ENCODE peak calls at places on chromosome 18, in seven cellular contexts. One of them, this sample, is unnamed.

GRCh38 chr18:22605736-22606135 is 188.0 kb upstream of the CTAGE1 start:
- DNase-seq in HCT116: no peak
- DNase-seq in HepG2: no peak
- DNase-seq in SK-N-SH: no peak
- DNase-seq in K562: no peak
- DNase-seq in A549: no peak
- DNase-seq in GM12878: no peak
- DNase-seq in this sample: no peak

GRCh38 chr18:1585881-1586488 is 681.3 kb downstream of the ADCYAP1 start:
- DNase-seq in SK-N-SH: peak; percentile 8
- DNase-seq in K562: peak; percentile 34
- DNase-seq in GM12878: peak; percentile 4
- DNase-seq in A549: peak; percentile 13
- DNase-seq in HepG2: peak; percentile 20
- DNase-seq in HCT116: peak; percentile 32
- DNase-seq in this sample: no peak

GRCh38 chr18:22219568-22220355 is 50.4 kb downstream of the GATA6 start:
- DNase-seq in HepG2: no peak
- DNase-seq in SK-N-SH: no peak
- DNase-seq in A549: no peak
- DNase-seq in K562: no peak
- DNase-seq in GM12878: no peak
- DNase-seq in HCT116: peak; percentile 3
- DNase-seq in this sample: no peak

GRCh38 chr18:395481-396250 is 104.8 kb downstream of the COLEC12 start:
- DNase-seq in HCT116: no peak
- DNase-seq in HepG2: no peak
- DNase-seq in GM12878: no peak
- DNase-seq in K562: no peak
- DNase-seq in A549: no peak
- DNase-seq in SK-N-SH: peak; percentile 70
- DNase-seq in this sample: no peak

GRCh38 chr18:4040391-4041172 is 414.5 kb downstream of the DLGAP1 start:
- DNase-seq in K562: no peak
- DNase-seq in A549: no peak
- DNase-seq in GM12878: peak; percentile 30
- DNase-seq in HCT116: no peak
- DNase-seq in HepG2: no peak
- DNase-seq in SK-N-SH: no peak
- DNase-seq in this sample: no peak

GRCh38 chr18:9535430-9535972 is 60.2 kb downstream of the RALBP1 start:
- DNase-seq in HepG2: peak; percentile 87
- DNase-seq in A549: peak; percentile 34
- DNase-seq in SK-N-SH: peak; percentile 55
- DNase-seq in K562: no peak
- DNase-seq in GM12878: no peak
- DNase-seq in HCT116: no peak
- DNase-seq in this sample: no peak

GRCh38 chr18:32422978-32423740 is 47.5 kb downstream of the GAREM1 start:
- DNase-seq in HCT116: no peak
- DNase-seq in A549: no peak
- DNase-seq in SK-N-SH: no peak
- DNase-seq in HepG2: no peak
- DNase-seq in GM12878: no peak
- DNase-seq in K562: no peak
- DNase-seq in this sample: no peak

GRCh38 chr18:10973579-10974260 is 175.6 kb downstream of the PIEZO2 start:
- DNase-seq in GM12878: no peak
- DNase-seq in K562: no peak
- DNase-seq in HCT116: no peak
- DNase-seq in A549: peak; percentile 0
- DNase-seq in SK-N-SH: no peak
- DNase-seq in HepG2: no peak
- DNase-seq in this sample: peak; percentile 2

DNA sequence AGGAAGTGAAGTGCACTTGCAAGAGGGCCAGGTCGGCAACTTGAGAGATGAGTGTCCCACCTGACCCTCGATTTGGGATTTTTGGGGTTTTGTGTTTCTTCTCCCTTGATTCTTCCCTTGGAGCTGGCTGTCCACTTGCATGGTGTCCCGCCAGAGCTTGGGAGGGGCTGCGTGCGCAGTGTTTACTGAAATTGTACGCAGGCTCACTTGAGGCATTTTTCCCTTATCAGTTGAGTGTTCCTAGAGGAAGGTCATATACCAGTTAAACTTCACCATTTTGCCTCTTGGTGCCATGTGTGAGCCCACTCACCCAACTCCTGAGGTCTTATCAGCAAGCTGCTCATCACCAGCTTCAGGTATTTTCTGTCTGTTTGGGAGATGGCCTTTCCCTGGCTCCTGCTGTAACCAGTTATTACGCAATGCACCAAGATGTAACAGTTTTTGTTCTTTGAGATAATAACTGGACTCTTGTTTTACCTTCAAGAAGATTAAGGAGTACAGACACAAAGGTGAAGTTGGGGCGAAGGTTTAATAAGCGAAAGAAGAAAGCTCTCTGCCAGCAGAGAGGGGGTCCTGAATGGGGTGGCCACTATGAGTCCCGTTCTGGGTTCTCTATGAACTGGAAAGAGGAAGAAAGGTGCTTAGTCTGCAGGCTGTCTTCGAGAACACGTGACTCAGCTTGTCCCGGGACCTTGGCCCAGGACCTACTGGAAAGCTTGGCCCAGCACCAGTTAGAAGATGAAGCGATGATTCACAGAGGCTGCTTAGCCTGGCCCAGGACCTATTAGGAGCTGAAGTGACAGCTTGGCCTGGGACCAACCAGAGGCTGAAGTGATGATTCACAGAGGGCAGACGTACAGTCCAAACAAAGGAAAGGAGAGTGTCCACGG is 21.5 kb upstream of the TXNL4A start:
- DNase-seq in SK-N-SH: no peak
- DNase-seq in K562: peak; percentile 46
- DNase-seq in A549: peak; percentile 82
- DNase-seq in HCT116: peak; percentile 75
- DNase-seq in GM12878: no peak
- DNase-seq in HepG2: no peak
- DNase-seq in this sample: peak; percentile 85
- TF ChIP-seq REST in SK-N-SH: no peak
- TF ChIP-seq REST in K562: no peak
- TF ChIP-seq REST in A549: no peak
- TF ChIP-seq REST in HCT116: no peak
- TF ChIP-seq REST in GM12878: no peak
- TF ChIP-seq REST in HepG2: no peak
- TF ChIP-seq REST in this sample: no peak

GRCh38 chr18:62987859-62988258 is 272.5 kb downstream of the PHLPP1 start:
- DNase-seq in HepG2: no peak
- DNase-seq in GM12878: no peak
- DNase-seq in HCT116: no peak
- DNase-seq in K562: no peak
- DNase-seq in SK-N-SH: no peak
- DNase-seq in A549: no peak
- DNase-seq in this sample: no peak

GRCh38 chr18:62989195-62989594 is 273.9 kb downstream of the PHLPP1 start:
- DNase-seq in GM12878: no peak
- DNase-seq in HCT116: no peak
- DNase-seq in HepG2: no peak
- DNase-seq in K562: no peak
- DNase-seq in SK-N-SH: no peak
- DNase-seq in A549: no peak
- DNase-seq in this sample: no peak

GRCh38 chr18:62987035-62987830 is 271.9 kb downstream of the PHLPP1 start:
- DNase-seq in HepG2: no peak
- DNase-seq in K562: no peak
- DNase-seq in A549: no peak
- DNase-seq in HCT116: no peak
- DNase-seq in SK-N-SH: no peak
- DNase-seq in GM12878: no peak
- DNase-seq in this sample: no peak

GRCh38 chr18:62986490-62986889 is 271.1 kb downstream of the PHLPP1 start:
- DNase-seq in HepG2: no peak
- DNase-seq in A549: no peak
- DNase-seq in GM12878: no peak
- DNase-seq in K562: no peak
- DNase-seq in HCT116: no peak
- DNase-seq in SK-N-SH: no peak
- DNase-seq in this sample: no peak

DNA sequence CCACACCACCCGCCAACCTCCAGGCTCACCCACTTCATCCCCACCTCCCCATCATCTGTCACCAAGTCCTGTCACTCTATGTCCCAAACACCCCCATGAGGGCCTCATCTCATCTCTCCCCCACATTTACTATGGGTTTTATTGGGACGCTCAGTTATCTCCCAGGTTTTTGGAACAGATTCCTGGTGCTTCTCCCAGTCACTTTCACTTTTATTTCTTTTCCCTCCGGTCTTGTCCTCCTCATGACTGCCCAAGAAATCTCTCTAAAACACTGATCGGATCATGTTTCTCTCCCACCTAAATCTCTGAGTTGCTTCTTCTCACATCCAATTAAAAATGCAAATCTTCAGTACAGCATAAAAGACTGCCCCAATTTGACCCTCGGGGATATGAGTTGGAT is 273.1 kb downstream of the PHLPP1 start:
- DNase-seq in K562: no peak
- DNase-seq in HCT116: no peak
- DNase-seq in A549: no peak
- DNase-seq in HepG2: no peak
- DNase-seq in GM12878: no peak
- DNase-seq in SK-N-SH: no peak
- DNase-seq in this sample: no peak
- H3K4me3 ChIP-seq in K562: no peak overlapping the region
- H3K4me3 ChIP-seq in HCT116: no peak overlapping the region
- H3K4me3 ChIP-seq in A549: no peak overlapping the region
- H3K4me3 ChIP-seq in HepG2: peak overlapping the region; percentile 38
- H3K4me3 ChIP-seq in GM12878: no peak overlapping the region
- H3K4me3 ChIP-seq in SK-N-SH: no peak overlapping the region
- H3K4me3 ChIP-seq in this sample: no peak overlapping the region

GRCh38 chr18:14930076-14930475 is 182.1 kb downstream of the ANKRD30B start:
- DNase-seq in HCT116: no peak
- DNase-seq in GM12878: no peak
- DNase-seq in A549: no peak
- DNase-seq in K562: no peak
- DNase-seq in SK-N-SH: no peak
- DNase-seq in HepG2: no peak
- DNase-seq in this sample: no peak

GRCh38 chr18:14936313-14936712 is 188.3 kb downstream of the ANKRD30B start:
- DNase-seq in SK-N-SH: no peak
- DNase-seq in HCT116: no peak
- DNase-seq in K562: no peak
- DNase-seq in HepG2: no peak
- DNase-seq in GM12878: no peak
- DNase-seq in A549: no peak
- DNase-seq in this sample: no peak

GRCh38 chr18:14935210-14935609 is 187.2 kb downstream of the ANKRD30B start:
- DNase-seq in SK-N-SH: no peak
- DNase-seq in A549: no peak
- DNase-seq in HCT116: no peak
- DNase-seq in K562: no peak
- DNase-seq in GM12878: no peak
- DNase-seq in HepG2: no peak
- DNase-seq in this sample: no peak

GRCh38 chr18:14930576-14930975 is 182.6 kb downstream of the ANKRD30B start:
- DNase-seq in A549: no peak
- DNase-seq in SK-N-SH: no peak
- DNase-seq in K562: no peak
- DNase-seq in HepG2: no peak
- DNase-seq in GM12878: no peak
- DNase-seq in HCT116: no peak
- DNase-seq in this sample: no peak

DNA sequence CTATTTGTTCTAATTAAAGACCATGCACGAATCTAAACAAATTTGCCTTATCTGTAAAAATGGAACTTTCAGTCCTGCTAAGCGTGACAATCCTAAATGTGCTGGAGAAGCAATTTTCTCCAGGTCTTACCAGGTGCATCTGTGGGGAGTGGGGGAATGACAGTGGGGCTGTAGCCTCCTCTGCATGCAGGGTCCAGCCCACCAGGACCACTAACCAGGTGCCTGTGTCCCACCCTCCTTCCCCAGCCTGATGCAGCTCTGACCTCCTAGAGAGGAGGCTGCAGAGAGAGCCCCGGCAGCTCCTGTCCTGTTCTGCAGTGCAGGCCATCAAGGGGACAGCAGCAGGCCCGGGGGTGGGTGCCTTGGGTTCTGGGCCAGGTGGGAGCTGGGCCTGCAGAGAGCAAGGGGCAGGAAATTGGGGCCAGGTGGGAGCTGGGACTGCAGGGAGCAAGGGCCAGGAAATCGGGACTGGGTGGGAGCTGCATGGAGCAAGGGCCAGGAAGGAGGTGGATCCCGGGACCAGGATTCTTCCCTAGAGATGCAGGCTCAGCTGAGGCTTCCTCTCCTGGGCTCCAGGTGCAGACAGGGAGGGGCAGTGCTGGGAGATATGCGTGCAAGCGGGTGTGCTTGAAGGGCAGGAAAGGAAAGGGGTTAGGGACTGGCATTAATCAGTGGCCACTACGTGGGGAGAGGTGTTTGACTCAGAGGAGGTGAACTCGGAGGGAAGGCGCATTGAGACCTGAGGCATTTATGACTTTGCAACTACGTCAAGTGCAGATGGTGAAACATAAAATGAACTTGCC is 185.3 kb downstream of the ANKRD30B start:
- DNase-seq in SK-N-SH: no peak
- DNase-seq in GM12878: no peak
- DNase-seq in K562: no peak
- DNase-seq in HepG2: no peak
- DNase-seq in HCT116: no peak
- DNase-seq in A549: no peak
- DNase-seq in this sample: no peak
- H3K9me3 ChIP-seq in SK-N-SH: no peaks in the 10 kb centered on the region
- H3K9me3 ChIP-seq in GM12878: no peaks in the 10 kb centered on the region
- H3K9me3 ChIP-seq in K562: no peaks in the 10 kb centered on the region
- H3K9me3 ChIP-seq in HepG2: no peaks in the 10 kb centered on the region
- H3K9me3 ChIP-seq in HCT116: no peaks in the 10 kb centered on the region
- H3K9me3 ChIP-seq in A549: no peaks in the 10 kb centered on the region
- H3K9me3 ChIP-seq in this sample: no peaks in the 10 kb centered on the region

GRCh38 chr18:5197461-5197860 is 404 bp upstream of the AKAIN1 start:
- DNase-seq in GM12878: no peak
- DNase-seq in HCT116: no peak
- DNase-seq in SK-N-SH: peak; percentile 14
- DNase-seq in A549: no peak
- DNase-seq in K562: no peak
- DNase-seq in HepG2: no peak
- DNase-seq in this sample: no peak

GRCh38 chr18:5197032-5197434 is at the start of gene AKAIN1:
- DNase-seq in HepG2: peak; percentile 1
- DNase-seq in K562: peak; percentile 71
- DNase-seq in SK-N-SH: peak; percentile 60
- DNase-seq in GM12878: no peak
- DNase-seq in A549: no peak
- DNase-seq in HCT116: no peak
- DNase-seq in this sample: no peak

GRCh38 chr18:5196253-5197031 is 615 bp downstream of the AKAIN1 start:
- DNase-seq in HepG2: no peak
- DNase-seq in A549: no peak
- DNase-seq in SK-N-SH: peak; percentile 22
- DNase-seq in K562: no peak
- DNase-seq in GM12878: no peak
- DNase-seq in HCT116: no peak
- DNase-seq in this sample: no peak

DNA sequence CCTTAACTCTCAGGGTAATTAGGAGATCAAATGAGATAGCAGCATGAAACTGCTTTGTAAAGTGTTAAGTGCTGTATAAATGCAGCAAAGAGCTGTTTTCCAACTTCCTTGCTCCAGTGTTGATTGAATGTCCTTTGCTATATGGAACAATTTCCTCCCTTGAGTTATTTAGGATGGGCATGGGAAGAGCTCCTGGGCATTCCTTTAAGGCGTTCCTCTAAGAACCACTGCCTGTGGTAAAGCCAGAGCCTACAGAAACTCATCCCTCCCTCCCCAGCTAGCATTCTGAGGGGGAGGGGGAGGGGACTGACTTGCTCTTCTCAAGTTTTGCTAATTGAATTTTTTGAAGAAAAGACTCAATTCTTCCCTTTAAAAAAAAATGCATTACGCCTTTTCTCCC is 1.4 kb downstream of the AKAIN1 start:
- DNase-seq in A549: no peak
- DNase-seq in HepG2: no peak
- DNase-seq in SK-N-SH: no peak
- DNase-seq in HCT116: no peak
- DNase-seq in K562: no peak
- DNase-seq in GM12878: no peak
- DNase-seq in this sample: no peak
- TF ChIP-seq REST in A549: no peak
- TF ChIP-seq REST in HepG2: no peak
- TF ChIP-seq REST in SK-N-SH: no peak
- TF ChIP-seq REST in HCT116: no peak
- TF ChIP-seq REST in K562: no peak
- TF ChIP-seq REST in GM12878: no peak
- TF ChIP-seq REST in this sample: no peak